ENCODE peak calls at places on chromosomes 13 and 19, in nine cellular contexts. T, N, Q, Y, F, U, R, V and O are unnamed samples.
A peak's percentile ranks its signal among the peaks of the same experiment; 100 is the strongest.

GRCh38 chr19:18741566-18742121 is 49.5 kb downstream of the COMP start:
- DNase-seq in T (no peak), N (peak; percentile 52), Q (no peak), Y (no peak), F (no peak), U (no peak), R (no peak), V (no peak), O (no peak)

GRCh38 chr19:41427647-41428480 is 690 bp upstream of the B3GNT8 start:
- DNase-seq in T (peak; percentile 10), N (no peak), Q (no peak), Y (peak; percentile 73), F (no peak), U (peak; percentile 20), R (peak; percentile 30), V (no peak), O (no peak)

GRCh38 chr19:51250786-51251452 is at the start of gene SIGLECL1:
- DNase-seq in T (no peak), N (no peak), Q (no peak), Y (no peak), F (no peak), U (no peak), R (no peak), V (no peak), O (no peak)

GRCh38 chr13:113211774-113212173 is 2.4 kb downstream of the CUL4A start:
- DNase-seq in T (no peak), N (no peak), Q (no peak), Y (no peak), F (no peak), U (no peak), R (no peak), V (no peak), O (no peak)

GRCh38 chr19:7013678-7014077 is 7.6 kb downstream of the MBD3L2B start:
- DNase-seq in T (no peak), N (no peak), Q (no peak), Y (no peak), F (no peak), U (no peak), R (no peak), V (no peak), O (no peak)

GRCh38 chr19:10643166-10643967 is 10.8 kb upstream of the ILF3 start:
- DNase-seq in T (no peak), N (no peak), Q (no peak), Y (no peak), F (no peak), U (no peak), R (no peak), V (no peak), O (no peak)

GRCh38 chr13:46607768-46608553 is 55.0 kb downstream of the LRCH1 start:
- DNase-seq in T (no peak), N (no peak), Q (no peak), Y (no peak), F (no peak), U (no peak), R (no peak), V (no peak), O (no peak)

GRCh38 chr13:37194428-37194861 is 89.0 kb upstream of the CSNK1A1L start:
- DNase-seq in T (peak; percentile 54), N (no peak), Q (no peak), Y (no peak), F (no peak), U (no peak), R (no peak), V (no peak), O (no peak)

GRCh38 chr19:44904426-44904994 is 1.1 kb upstream of the APOE start:
- DNase-seq in T (no peak), N (no peak), Q (no peak), Y (no peak), F (no peak), U (no peak), R (no peak), V (no peak), O (no peak)

GRCh38 chr19:49512970-49513745 is 697 bp downstream of the FCGRT start:
- DNase-seq in T (peak; percentile 20), N (peak; percentile 49), Q (no peak), Y (peak; percentile 83), F (no peak), U (peak; percentile 77), R (peak; percentile 54), V (no peak), O (no peak)